ENCODE peak calls at places on chromosomes 12 and 14, in five cellular contexts. One of them, this sample, is unnamed.

GRCh38 chr12:16482726-16483125 is 123.2 kb downstream of the LMO3 start:
- DNase-seq in pancreas: no peak
- DNase-seq in cardiac muscle cell: no peak
- DNase-seq in astrocyte of the cerebellum: no peak
- DNase-seq in WERI-Rb-1: no peak
- DNase-seq in this sample: no peak

GRCh38 chr12:27779416-27779815 is 617 bp upstream of the KLHL42 start:
- DNase-seq in pancreas: peak; percentile 56
- DNase-seq in cardiac muscle cell: no peak
- DNase-seq in astrocyte of the cerebellum: no peak
- DNase-seq in WERI-Rb-1: peak; percentile 62
- DNase-seq in this sample: peak; percentile 33

GRCh38 chr12:69698054-69698453 is 1.0 kb downstream of the BEST3 start:
- DNase-seq in pancreas: no peak
- DNase-seq in cardiac muscle cell: no peak
- DNase-seq in astrocyte of the cerebellum: no peak
- DNase-seq in WERI-Rb-1: no peak
- DNase-seq in this sample: no peak

GRCh38 chr14:58829594-58829993 is 191.8 kb downstream of the DACT1 start:
- DNase-seq in pancreas: no peak
- DNase-seq in cardiac muscle cell: no peak
- DNase-seq in astrocyte of the cerebellum: no peak
- DNase-seq in WERI-Rb-1: no peak
- DNase-seq in this sample: no peak

GRCh38 chr14:75835156-75836141 is 146.3 kb downstream of the TGFB3 start:
- DNase-seq in pancreas: no peak
- DNase-seq in cardiac muscle cell: no peak
- DNase-seq in astrocyte of the cerebellum: no peak
- DNase-seq in WERI-Rb-1: no peak
- DNase-seq in this sample: no peak

GRCh38 chr12:116166306-116166705 is 111.2 kb downstream of the MED13L start:
- DNase-seq in pancreas: no peak
- DNase-seq in cardiac muscle cell: peak; percentile 23
- DNase-seq in astrocyte of the cerebellum: no peak
- DNase-seq in WERI-Rb-1: no peak
- DNase-seq in this sample: no peak

GRCh38 chr14:104746071-104746545 is 6.8 kb upstream of the SIVA1 start:
- DNase-seq in pancreas: no peak
- DNase-seq in cardiac muscle cell: no peak
- DNase-seq in astrocyte of the cerebellum: no peak
- DNase-seq in WERI-Rb-1: no peak
- DNase-seq in this sample: no peak

GRCh38 chr12:111636209-111636928 is 37.3 kb upstream of the ATXN2 start:
- DNase-seq in pancreas: no peak
- DNase-seq in cardiac muscle cell: peak; percentile 91
- DNase-seq in astrocyte of the cerebellum: peak; percentile 83
- DNase-seq in WERI-Rb-1: no peak
- DNase-seq in this sample: peak; percentile 31

GRCh38 chr14:58805605-58806358 is 168.0 kb downstream of the DACT1 start:
- DNase-seq in pancreas: no peak
- DNase-seq in cardiac muscle cell: peak; percentile 94
- DNase-seq in astrocyte of the cerebellum: peak; percentile 87
- DNase-seq in WERI-Rb-1: no peak
- DNase-seq in this sample: peak; percentile 37

GRCh38 chr12:104480826-104481457 is 24.2 kb downstream of the CHST11 start:
- DNase-seq in pancreas: no peak
- DNase-seq in cardiac muscle cell: peak; percentile 62
- DNase-seq in astrocyte of the cerebellum: no peak
- DNase-seq in WERI-Rb-1: no peak
- DNase-seq in this sample: no peak

GRCh38 chr12:78149459-78149858 is 318.8 kb downstream of the NAV3 start:
- DNase-seq in pancreas: no peak
- DNase-seq in cardiac muscle cell: peak; percentile 9
- DNase-seq in astrocyte of the cerebellum: no peak
- DNase-seq in WERI-Rb-1: no peak
- DNase-seq in this sample: no peak

GRCh38 chr12:71565568-71565967 is 98.1 kb downstream of the ZFC3H1 start:
- DNase-seq in pancreas: no peak
- DNase-seq in cardiac muscle cell: no peak
- DNase-seq in astrocyte of the cerebellum: no peak
- DNase-seq in WERI-Rb-1: no peak
- DNase-seq in this sample: no peak

GRCh38 chr12:76199808-76200207 is 115.3 kb upstream of the NAP1L1 start:
- DNase-seq in pancreas: no peak
- DNase-seq in cardiac muscle cell: peak; percentile 75
- DNase-seq in astrocyte of the cerebellum: peak; percentile 63
- DNase-seq in WERI-Rb-1: no peak
- DNase-seq in this sample: no peak

GRCh38 chr14:64755661-64756265 is 51.5 kb downstream of the PLEKHG3 start:
- DNase-seq in pancreas: no peak
- DNase-seq in cardiac muscle cell: no peak
- DNase-seq in astrocyte of the cerebellum: no peak
- DNase-seq in WERI-Rb-1: no peak
- DNase-seq in this sample: peak; percentile 78

GRCh38 chr12:288687-289086 is 26.1 kb upstream of the SLC6A13 start:
- DNase-seq in pancreas: peak; percentile 60
- DNase-seq in cardiac muscle cell: peak; percentile 55
- DNase-seq in astrocyte of the cerebellum: peak; percentile 64
- DNase-seq in WERI-Rb-1: no peak
- DNase-seq in this sample: no peak

GRCh38 chr12:66751432-66752113 is 72.7 kb upstream of the GRIP1 start:
- DNase-seq in pancreas: no peak
- DNase-seq in cardiac muscle cell: no peak
- DNase-seq in astrocyte of the cerebellum: no peak
- DNase-seq in WERI-Rb-1: no peak
- DNase-seq in this sample: no peak

GRCh38 chr14:23483216-23483854 is 13.8 kb downstream of the NGDN start:
- DNase-seq in pancreas: no peak
- DNase-seq in cardiac muscle cell: peak; percentile 37
- DNase-seq in astrocyte of the cerebellum: no peak
- DNase-seq in WERI-Rb-1: peak; percentile 85
- DNase-seq in this sample: no peak

GRCh38 chr14:20350280-20350679 is 6.8 kb downstream of the PARP2 start:
- DNase-seq in pancreas: no peak
- DNase-seq in cardiac muscle cell: no peak
- DNase-seq in astrocyte of the cerebellum: no peak
- DNase-seq in WERI-Rb-1: no peak
- DNase-seq in this sample: no peak

GRCh38 chr12:51244269-51244668 is 5.6 kb downstream of the DAZAP2 start:
- DNase-seq in pancreas: no peak
- DNase-seq in cardiac muscle cell: peak; percentile 23
- DNase-seq in astrocyte of the cerebellum: no peak
- DNase-seq in WERI-Rb-1: no peak
- DNase-seq in this sample: no peak

GRCh38 chr12:109513977-109514376 is 36.5 kb downstream of the UBE3B start:
- DNase-seq in pancreas: no peak
- DNase-seq in cardiac muscle cell: no peak
- DNase-seq in astrocyte of the cerebellum: no peak
- DNase-seq in WERI-Rb-1: no peak
- DNase-seq in this sample: no peak

GRCh38 chr12:62249419-62249818 is 10.8 kb upstream of the USP15 start:
- DNase-seq in pancreas: no peak
- DNase-seq in cardiac muscle cell: no peak
- DNase-seq in astrocyte of the cerebellum: no peak
- DNase-seq in WERI-Rb-1: no peak
- DNase-seq in this sample: no peak

GRCh38 chr12:6961695-6962284 is 8.7 kb downstream of the PHB2 start:
- DNase-seq in pancreas: peak; percentile 75
- DNase-seq in cardiac muscle cell: peak; percentile 81
- DNase-seq in astrocyte of the cerebellum: no peak
- DNase-seq in WERI-Rb-1: peak; percentile 84
- DNase-seq in this sample: peak; percentile 78

GRCh38 chr14:95573313-95573712 is 38.5 kb downstream of the GLRX5 start:
- DNase-seq in pancreas: no peak
- DNase-seq in cardiac muscle cell: no peak
- DNase-seq in astrocyte of the cerebellum: no peak
- DNase-seq in WERI-Rb-1: no peak
- DNase-seq in this sample: no peak

DNA sequence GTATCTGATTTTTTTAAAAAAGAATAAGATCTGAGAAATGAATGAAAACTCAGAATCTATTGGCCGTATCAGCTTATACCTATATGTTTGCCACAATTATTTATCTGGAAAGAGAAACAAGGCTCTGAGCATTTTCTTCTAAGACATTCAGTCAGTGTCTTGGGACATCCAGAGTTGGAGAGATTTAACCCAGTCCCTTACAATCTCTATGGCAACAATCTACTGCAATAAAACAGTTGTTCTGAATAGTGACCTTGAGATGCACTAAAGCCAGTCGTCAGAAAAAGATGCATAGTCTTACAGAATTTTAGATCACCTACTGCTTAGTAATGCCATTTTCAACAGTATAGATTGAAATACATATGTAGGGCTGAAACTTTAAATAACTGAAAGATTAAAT is 52.0 kb upstream of the SOCS2 start:
- DNase-seq in pancreas: no peak
- DNase-seq in cardiac muscle cell: peak; percentile 7
- DNase-seq in astrocyte of the cerebellum: no peak
- DNase-seq in WERI-Rb-1: no peak
- DNase-seq in this sample: no peak
- TF ChIP-seq CTCF in pancreas: no peak
- TF ChIP-seq CTCF in cardiac muscle cell: no peak
- TF ChIP-seq CTCF in astrocyte of the cerebellum: no peak
- TF ChIP-seq CTCF in WERI-Rb-1: no peak
- TF ChIP-seq CTCF in this sample: no peak

DNA sequence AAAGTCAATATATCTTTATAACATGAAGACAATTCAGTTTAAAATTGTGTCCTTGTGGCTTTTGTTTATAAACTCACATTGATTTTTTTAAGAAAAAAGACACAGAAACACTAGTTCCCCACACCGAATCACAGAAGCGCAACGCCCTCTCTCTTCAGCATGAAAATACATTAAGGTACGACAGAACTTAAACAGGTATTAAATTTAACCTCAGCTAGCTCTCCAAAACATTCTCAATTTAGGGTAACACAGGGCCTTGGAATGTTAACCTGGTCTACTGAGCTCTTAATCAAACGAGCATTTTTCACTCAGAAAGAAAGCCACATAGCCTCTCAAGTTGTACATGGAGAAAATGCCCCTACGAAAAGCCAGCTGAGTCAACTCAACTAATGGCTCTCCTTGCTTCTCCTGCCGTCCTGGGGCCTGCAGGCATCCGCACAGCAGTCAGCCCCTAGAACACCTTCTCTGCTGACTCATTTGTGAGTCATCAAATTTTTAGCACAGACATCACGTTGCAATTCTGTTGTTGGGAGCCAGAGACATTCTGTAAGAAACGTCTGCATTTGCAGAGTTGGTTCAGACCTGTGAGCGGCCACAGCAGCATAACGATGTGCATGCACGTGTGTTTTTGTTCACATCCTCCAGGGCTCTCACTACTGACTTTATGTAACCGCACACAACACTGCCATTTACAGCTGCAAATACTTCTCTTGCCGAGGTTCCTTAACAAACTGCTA is 141.6 kb downstream of the ITPR2 start:
- DNase-seq in pancreas: no peak
- DNase-seq in cardiac muscle cell: peak; percentile 93
- DNase-seq in astrocyte of the cerebellum: peak; percentile 93
- DNase-seq in WERI-Rb-1: no peak
- DNase-seq in this sample: no peak
- H3K4me3 ChIP-seq in pancreas: no peak overlapping the region
- H3K4me3 ChIP-seq in cardiac muscle cell: no peak overlapping the region
- H3K4me3 ChIP-seq in astrocyte of the cerebellum: no peak overlapping the region
- H3K4me3 ChIP-seq in WERI-Rb-1: no peak overlapping the region
- H3K4me3 ChIP-seq in this sample: no peak overlapping the region

GRCh38 chr14:32588448-32589320 is 259.6 kb downstream of the AKAP6 start:
- DNase-seq in pancreas: no peak
- DNase-seq in cardiac muscle cell: peak; percentile 75
- DNase-seq in astrocyte of the cerebellum: peak; percentile 41
- DNase-seq in WERI-Rb-1: peak; percentile 16
- DNase-seq in this sample: no peak
- TF ChIP-seq CTCF in pancreas: peak; percentile 32
- TF ChIP-seq CTCF in cardiac muscle cell: peak; percentile 84
- TF ChIP-seq CTCF in astrocyte of the cerebellum: peak; percentile 71
- TF ChIP-seq CTCF in WERI-Rb-1: peak; percentile 51
- TF ChIP-seq CTCF in this sample: peak; percentile 50

GRCh38 chr12:80713419-80713818 is 3.3 kb upstream of the MYF5 start:
- DNase-seq in pancreas: no peak
- DNase-seq in cardiac muscle cell: no peak
- DNase-seq in astrocyte of the cerebellum: no peak
- DNase-seq in WERI-Rb-1: no peak
- DNase-seq in this sample: no peak

GRCh38 chr12:80715850-80716249 is 862 bp upstream of the MYF5 start:
- DNase-seq in pancreas: no peak
- DNase-seq in cardiac muscle cell: no peak
- DNase-seq in astrocyte of the cerebellum: no peak
- DNase-seq in WERI-Rb-1: no peak
- DNase-seq in this sample: no peak

GRCh38 chr12:80714846-80715245 is 1.9 kb upstream of the MYF5 start:
- DNase-seq in pancreas: no peak
- DNase-seq in cardiac muscle cell: no peak
- DNase-seq in astrocyte of the cerebellum: no peak
- DNase-seq in WERI-Rb-1: no peak
- DNase-seq in this sample: no peak

GRCh38 chr12:80712866-80713265 is 3.8 kb upstream of the MYF5 start:
- DNase-seq in pancreas: no peak
- DNase-seq in cardiac muscle cell: no peak
- DNase-seq in astrocyte of the cerebellum: no peak
- DNase-seq in WERI-Rb-1: no peak
- DNase-seq in this sample: no peak

GRCh38 chr12:80714055-80714454 is 2.7 kb upstream of the MYF5 start:
- DNase-seq in pancreas: peak; percentile 56
- DNase-seq in cardiac muscle cell: peak; percentile 32
- DNase-seq in astrocyte of the cerebellum: no peak
- DNase-seq in WERI-Rb-1: no peak
- DNase-seq in this sample: no peak
- H3K4me3 ChIP-seq in pancreas: no peak overlapping the region
- H3K4me3 ChIP-seq in cardiac muscle cell: no peak overlapping the region
- H3K4me3 ChIP-seq in astrocyte of the cerebellum: peak overlapping the region; percentile 13
- H3K4me3 ChIP-seq in WERI-Rb-1: no peak overlapping the region
- H3K4me3 ChIP-seq in this sample: no peak overlapping the region

DNA sequence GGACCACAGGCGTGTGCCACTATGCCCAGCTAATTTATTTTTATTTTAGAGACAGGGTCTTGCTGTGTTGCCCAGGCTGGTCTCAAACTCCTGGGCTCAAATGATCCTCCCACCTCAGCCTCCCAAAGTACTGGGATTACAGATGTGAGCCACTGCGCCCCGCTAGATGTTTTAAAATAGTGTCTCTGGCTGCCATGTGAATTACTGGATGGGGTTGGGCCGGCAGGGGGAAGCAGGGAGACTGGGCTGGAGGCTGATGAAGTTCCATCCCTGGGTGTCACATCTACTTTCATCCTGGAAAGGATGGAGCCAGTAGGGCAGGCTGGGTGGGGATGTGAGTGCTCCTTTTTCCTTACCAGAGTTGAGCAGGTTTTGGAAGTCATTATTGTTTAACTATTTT is 46.1 kb downstream of the DNAH10 start:
- DNase-seq in pancreas: no peak
- DNase-seq in cardiac muscle cell: peak; percentile 22
- DNase-seq in astrocyte of the cerebellum: no peak
- DNase-seq in WERI-Rb-1: peak; percentile 45
- DNase-seq in this sample: no peak
- TF ChIP-seq CTCF in pancreas: no peak
- TF ChIP-seq CTCF in cardiac muscle cell: peak; percentile 41
- TF ChIP-seq CTCF in astrocyte of the cerebellum: peak; percentile 13
- TF ChIP-seq CTCF in WERI-Rb-1: peak; percentile 55
- TF ChIP-seq CTCF in this sample: no peak

This sample was measured in colonic mucosa.